ENCODE peak calls at places on chromosome 19, in four cellular contexts. R, I, H and X are unnamed samples.

GRCh38 chr19:11422163-11423068 is 3.3 kb upstream of the RGL3 start:
- DNase-seq in R (no peak), I (peak; percentile 91), H (no peak), X (peak; percentile 91)

GRCh38 chr19:10193666-10194499 is 870 bp downstream of the DNMT1 start:
- DNase-seq in I (no peak), R (no peak), H (peak; percentile 58), X (peak; percentile 63)

GRCh38 chr19:4800591-4801081 is 9.1 kb downstream of the FEM1A start:
- DNase-seq in H (no peak), R (no peak), I (peak; percentile 87), X (peak; percentile 63)

GRCh38 chr19:52206481-52206880 is 16.6 kb downstream of the PPP2R1A start:
- DNase-seq in H (no peak), R (no peak), I (no peak), X (no peak)

GRCh38 chr19:56678205-56678604 is 6.6 kb upstream of the ZNF835 start:
- DNase-seq in H (no peak), R (no peak), I (no peak), X (no peak)

GRCh38 chr19:33679696-33680095 is 57.9 kb downstream of the CHST8 start:
- DNase-seq in R (no peak), I (no peak), H (no peak), X (no peak)

GRCh38 chr19:19866599-19867248 is 1.0 kb downstream of the ZNF253 start:
- DNase-seq in R (no peak), I (no peak), H (no peak), X (peak; percentile 3)

GRCh38 chr19:31448221-31448657 is 99.0 kb upstream of the TSHZ3 start:
- DNase-seq in H (peak; percentile 69), I (peak; percentile 26), R (peak; percentile 89), X (peak; percentile 69)

GRCh38 chr19:19627716-19628498 is at the start of gene LPAR2:
- DNase-seq in R (no peak), H (no peak), I (peak; percentile 87), X (peak; percentile 53)

GRCh38 chr19:54684537-54684936 is 21.8 kb downstream of the LILRB4 start:
- DNase-seq in R (no peak), H (peak; percentile 2), I (no peak), X (peak; percentile 11)

GRCh38 chr19:48926909-48927308 is 6.6 kb upstream of the DHDH start:
- DNase-seq in I (peak; percentile 64), H (peak; percentile 99), R (peak; percentile 95), X (peak; percentile 99)
- H3K27ac ChIP-seq in I (peak overlapping the region; percentile 52), H (peak overlapping the region; percentile 28), R (peak overlapping the region; percentile 83), X (peak overlapping the region; percentile 92)

DNA sequence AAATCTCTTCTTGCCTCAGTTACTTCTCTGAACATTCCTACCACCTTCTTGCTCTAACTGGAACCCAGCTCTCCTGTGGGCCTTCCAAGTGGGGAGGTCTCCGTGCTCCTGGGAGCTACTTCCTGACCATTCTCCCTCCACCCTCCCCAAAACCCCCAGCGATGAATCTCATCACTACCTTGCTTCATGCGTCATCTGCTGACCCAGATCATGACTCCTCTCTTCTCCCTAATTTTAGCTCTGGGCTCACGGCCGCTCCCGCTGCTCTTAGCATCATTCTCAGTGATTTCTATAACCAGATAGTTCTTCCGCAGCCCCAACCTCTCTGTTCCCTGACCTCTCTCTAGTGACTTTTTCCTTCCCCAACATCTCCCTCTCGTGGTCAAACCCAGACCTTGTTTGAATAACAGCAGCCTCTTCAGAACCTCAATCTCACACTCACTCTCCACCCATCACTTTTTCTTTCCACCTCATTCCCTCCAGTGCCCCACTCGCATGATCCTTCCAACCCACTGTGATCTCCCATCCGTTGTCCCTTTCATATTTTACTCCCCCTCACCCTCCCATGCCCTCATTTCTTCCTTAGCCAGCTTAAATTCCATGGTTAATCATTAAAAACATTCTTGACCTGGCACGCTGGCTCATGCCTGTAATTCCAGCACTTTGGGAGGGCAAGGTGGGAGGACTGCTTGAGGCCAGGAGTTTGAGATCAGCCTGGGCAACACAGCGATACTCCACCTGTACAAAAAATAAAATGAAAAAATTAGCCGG is 21.8 kb downstream of the MRPS12 start:
- DNase-seq in H (no peak), R (no peak), I (peak; percentile 39), X (no peak)
- TF ChIP-seq CTCF in H (peak; percentile 36), R (peak; percentile 32), I (no peak), X (peak; percentile 62)

GRCh38 chr19:12930002-12930645 is 3.4 kb downstream of the FARSA start:
- DNase-seq in I (no peak), R (no peak), H (no peak), X (no peak)

GRCh38 chr19:12933287-12934072 is at the start of gene FARSA:
- DNase-seq in H (peak; percentile 77), R (peak; percentile 74), I (peak; percentile 93), X (peak; percentile 87)

GRCh38 chr19:12935071-12935470 is 1.6 kb upstream of the FARSA start:
- DNase-seq in I (no peak), R (no peak), H (no peak), X (no peak)

GRCh38 chr19:12936582-12936981 is 1.8 kb upstream of the CALR start:
- DNase-seq in H (no peak), R (no peak), I (no peak), X (no peak)

DNA sequence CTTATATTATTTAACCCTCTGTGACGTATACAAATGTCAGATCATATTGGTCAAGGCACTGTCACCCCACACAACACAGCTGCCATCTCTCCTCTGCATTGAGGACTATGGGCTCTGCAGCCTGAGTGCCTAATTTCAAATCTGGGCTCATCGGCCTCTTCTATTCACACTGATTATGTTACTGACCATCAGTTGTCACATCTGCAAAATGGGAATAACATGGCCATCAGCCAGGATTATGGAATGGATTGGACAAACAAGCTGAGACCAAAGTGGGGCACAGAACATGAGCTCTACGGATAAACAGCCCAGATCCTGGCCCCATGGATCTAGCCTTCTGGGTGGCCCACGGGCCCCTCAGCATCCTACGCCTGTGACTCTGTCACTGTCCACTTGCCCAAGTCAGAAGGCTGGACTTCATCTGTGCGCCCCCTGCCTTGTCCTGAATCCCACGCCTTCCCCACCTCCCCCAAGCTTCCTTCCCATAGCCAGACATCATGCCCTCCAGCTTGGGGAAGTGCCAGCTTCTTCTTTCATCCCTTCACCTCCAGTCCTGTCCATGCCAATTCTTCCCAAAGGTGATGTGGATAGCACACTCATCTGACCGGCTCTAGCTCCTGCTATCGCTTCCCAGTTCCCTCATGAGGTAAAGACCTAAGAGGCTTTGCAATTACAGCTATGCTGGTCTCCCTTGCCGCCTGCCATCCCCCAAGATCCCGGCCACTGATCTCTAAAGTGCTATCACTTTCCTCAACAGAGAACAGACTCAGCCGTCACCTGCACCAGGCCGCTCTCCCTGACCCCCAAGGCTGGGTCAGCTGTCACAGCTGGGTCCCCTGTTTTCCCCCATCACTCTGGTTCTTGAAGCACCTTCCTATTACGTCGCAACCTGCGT is 872 bp downstream of the FARSA start:
- DNase-seq in R (no peak), I (no peak), H (no peak), X (no peak)
- H3K27ac ChIP-seq in R (peak overlapping the region; percentile 22), I (peak overlapping the region; percentile 83), H (peak overlapping the region; percentile 63), X (peak overlapping the region; percentile 63)

DNA sequence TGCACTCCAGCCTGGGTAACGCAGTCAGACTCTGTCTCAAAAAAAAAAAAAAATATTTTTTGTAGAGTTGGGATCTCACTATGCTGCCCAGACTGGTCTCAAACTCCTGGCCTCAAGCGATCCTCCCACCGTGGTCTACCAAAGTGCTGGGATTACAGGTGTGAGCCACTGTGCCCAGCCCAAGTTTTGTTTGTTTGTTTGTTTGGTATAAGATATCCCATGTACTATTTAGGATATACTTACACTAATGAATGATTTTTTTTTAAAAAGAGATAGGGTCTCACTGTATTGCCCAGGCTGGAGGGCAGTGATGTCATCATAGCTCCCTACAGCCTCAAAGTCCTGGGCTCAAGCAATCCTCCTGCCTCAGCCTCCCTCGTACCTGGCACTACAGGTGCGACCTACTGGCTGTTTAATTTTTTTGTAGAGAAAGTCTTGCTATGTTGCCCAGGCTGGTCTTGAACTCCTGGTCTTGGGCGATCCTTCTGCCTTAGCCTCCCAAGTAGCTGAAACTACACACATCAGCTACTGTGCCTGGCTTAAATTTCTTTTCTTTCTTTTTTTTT is 24.0 kb downstream of the TLE6 start:
- DNase-seq in I (no peak), R (no peak), H (no peak), X (no peak)
- TF ChIP-seq CTCF in I (no peak), R (no peak), H (no peak), X (no peak)

GRCh38 chr19:46756544-46756888 is 10.3 kb upstream of the STRN4 start:
- DNase-seq in I (no peak), H (no peak), R (no peak), X (no peak)

GRCh38 chr19:46759817-46760333 is 13.6 kb upstream of the STRN4 start:
- DNase-seq in R (peak; percentile 94), I (no peak), H (peak; percentile 84), X (peak; percentile 59)

GRCh38 chr19:46755853-46756543 is 9.7 kb upstream of the STRN4 start:
- DNase-seq in R (no peak), I (no peak), H (no peak), X (no peak)

GRCh38 chr19:46753420-46754155 is 7.3 kb upstream of the STRN4 start:
- DNase-seq in I (peak; percentile 75), R (no peak), H (no peak), X (peak; percentile 29)

DNA sequence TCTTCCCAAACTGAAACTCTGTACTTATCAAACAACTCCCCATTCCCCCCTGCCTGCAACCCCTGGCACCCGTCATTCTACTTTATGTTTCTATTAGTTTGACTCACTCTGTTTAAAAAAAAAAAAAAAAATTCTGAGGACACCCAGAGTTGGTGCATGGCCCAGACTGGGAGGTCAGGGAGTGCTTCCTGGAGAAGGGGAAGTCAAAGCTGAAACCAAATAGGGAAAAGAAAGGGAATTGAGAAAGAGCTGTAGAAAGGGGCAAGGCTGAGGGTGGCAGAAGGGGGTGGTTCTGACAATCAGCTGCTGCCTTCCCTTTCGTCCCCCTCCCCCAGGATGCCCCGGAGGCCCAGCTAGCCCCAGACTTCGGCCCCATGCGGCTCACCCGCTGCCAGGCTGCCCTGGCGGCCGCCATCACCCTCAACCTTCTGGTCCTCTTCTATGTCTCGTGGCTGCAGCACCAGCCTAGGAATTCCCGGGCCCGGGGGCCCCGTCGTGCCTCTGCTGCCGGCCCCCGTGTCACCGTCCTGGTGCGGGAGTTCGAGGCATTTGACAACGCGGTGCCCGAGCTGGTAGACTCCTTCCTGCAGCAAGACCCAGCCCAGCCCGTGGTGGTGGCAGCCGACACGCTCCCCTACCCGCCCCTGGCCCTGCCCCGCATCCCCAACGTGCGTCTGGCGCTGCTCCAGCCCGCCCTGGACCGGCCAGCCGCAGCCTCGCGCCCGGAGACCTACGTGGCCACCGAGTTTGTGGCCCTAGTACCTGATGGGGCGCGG is 9.0 kb upstream of the STRN4 start:
- DNase-seq in R (peak; percentile 24), H (no peak), I (no peak), X (no peak)
- H3K27ac ChIP-seq in R (peak overlapping the region; percentile 61), H (no peak overlapping the region), I (peak overlapping the region; percentile 59), X (no peak overlapping the region)

GRCh38 chr19:36213793-36214387 is 575 bp downstream of the ZNF565 start:
- DNase-seq in H (peak; percentile 61), I (no peak), R (no peak), X (no peak)
- TF ChIP-seq CTCF in H (no peak), I (no peak), R (no peak), X (no peak)

DNA sequence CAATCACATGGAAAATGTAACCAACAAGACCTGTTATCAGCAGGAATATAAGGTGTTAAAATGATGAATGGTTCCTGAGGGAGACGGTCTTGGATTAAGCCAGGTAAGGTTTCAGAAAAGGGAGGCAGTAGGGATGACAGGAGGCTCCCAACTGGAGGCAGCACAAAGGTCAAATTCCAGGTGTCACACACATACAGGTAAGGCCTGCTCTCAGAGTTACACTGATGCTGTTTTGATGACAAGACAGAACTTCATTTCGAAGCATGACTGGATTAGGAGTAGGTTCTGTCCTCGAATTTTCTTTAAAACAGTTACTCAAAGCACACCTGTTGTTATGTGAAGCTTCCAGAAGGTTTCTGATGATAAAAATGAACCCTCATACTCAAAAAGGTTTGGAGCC is 7.4 kb downstream of the MED26 start:
- DNase-seq in I (no peak), H (no peak), R (no peak), X (no peak)
- H3K27ac ChIP-seq in I (no peak overlapping the region), H (no peak overlapping the region), R (no peak overlapping the region), X (no peak overlapping the region)